ENCODE peak calls at places on chromosomes 2 and 18, in five cellular contexts. U is AG09319, G is H7, N is Kasumi-1, O is AG08396. X is an unnamed sample.

GRCh38 chr2:173459363-173459762 is 104.7 kb downstream of the CDCA7 start:
- DNase-seq in U (no peak), G (no peak), N (no peak), O (no peak), X (no peak)

GRCh38 chr2:145751634-145752033 is 1231.7 kb upstream of the ZEB2 start:
- DNase-seq in U (no peak), G (no peak), N (peak; percentile 98), O (no peak), X (peak; percentile 61)

GRCh38 chr2:73006969-73007710 is 64.4 kb downstream of the SFXN5 start:
- DNase-seq in U (no peak), G (no peak), N (no peak), O (no peak), X (no peak)

GRCh38 chr2:26086155-26086634 is 52.3 kb downstream of the RAB10 start:
- DNase-seq in U (no peak), G (no peak), N (no peak), O (peak; percentile 11), X (no peak)

GRCh38 chr2:177573120-177573519 is 180.5 kb downstream of the AGPS start:
- DNase-seq in U (no peak), G (no peak), N (no peak), O (no peak), X (no peak)

GRCh38 chr18:74414951-74415515 is 42.1 kb downstream of the DIPK1C start:
- DNase-seq in U (no peak), G (no peak), N (no peak), O (no peak), X (no peak)

GRCh38 chr2:14634223-14634884 is 1.8 kb downstream of the LRATD1 start:
- DNase-seq in U (no peak), G (peak; percentile 90), N (no peak), O (peak; percentile 87), X (no peak)

GRCh38 chr2:114545052-114545451 is 102.6 kb downstream of the DPP10 start:
- DNase-seq in U (no peak), G (no peak), N (no peak), O (no peak), X (no peak)

GRCh38 chr2:35163948-35164347 is 1191.6 kb upstream of the CRIM1 start:
- DNase-seq in U (no peak), G (no peak), N (no peak), O (no peak), X (no peak)

GRCh38 chr2:124081154-124081771 is 56.2 kb downstream of the CNTNAP5 start:
- DNase-seq in U (no peak), G (no peak), N (peak; percentile 19), O (no peak), X (no peak)